ENCODE peak calls at places on chromosome 7, in four cellular contexts. Y is GM12878, L is H1, X is K562. R is an unnamed sample.

GRCh38 chr7:64625114-64626082 is 40.5 kb upstream of the ZNF107 start:
- DNase-seq in L (no peak), Y (no peak), X (peak; percentile 53), R (peak; percentile 38)

GRCh38 chr7:111486472-111487142 is 75.7 kb downstream of the IMMP2L start:
- DNase-seq in Y (peak; percentile 13), X (peak; percentile 76), L (no peak), R (peak; percentile 74)

GRCh38 chr7:90267263-90267858 is 22.4 kb downstream of the CFAP69 start:
- DNase-seq in Y (no peak), L (no peak), X (no peak), R (no peak)

GRCh38 chr7:142328006-142328405 is 70.1 kb upstream of the PRSS58 start:
- DNase-seq in Y (no peak), L (no peak), X (no peak), R (no peak)

GRCh38 chr7:38398725-38399321 is 125.4 kb upstream of the TARP start:
- DNase-seq in Y (no peak), X (peak; percentile 44), L (peak; percentile 59), R (peak; percentile 67)

GRCh38 chr7:29657288-29657687 is 93.7 kb downstream of the PRR15 start:
- DNase-seq in X (no peak), L (no peak), Y (no peak), R (no peak)

GRCh38 chr7:36440880-36441279 is 51.2 kb downstream of the ANLN start:
- DNase-seq in L (no peak), X (no peak), Y (no peak), R (peak; percentile 53)

GRCh38 chr7:364536-364935 is 74.6 kb downstream of the FOXL3 start:
- DNase-seq in L (no peak), Y (no peak), X (no peak), R (no peak)

GRCh38 chr7:113268757-113269156 is 150.4 kb upstream of the SMIM30 start:
- DNase-seq in X (no peak), L (no peak), Y (no peak), R (no peak)

GRCh38 chr7:116955801-116956514 is 2.7 kb downstream of the ST7 start:
- DNase-seq in L (no peak), Y (peak; percentile 92), X (no peak), R (no peak)

GRCh38 chr7:22853674-22854157 is 31.1 kb upstream of the TOMM7 start:
- DNase-seq in Y (no peak), L (no peak), X (no peak), R (peak; percentile 88)

GRCh38 chr7:140885735-140886334 is 38.9 kb downstream of the BRAF start:
- DNase-seq in L (no peak), X (no peak), Y (no peak), R (no peak)

GRCh38 chr7:129843982-129844840 is 108.5 kb downstream of the UBE2H start:
- DNase-seq in L (no peak), X (no peak), Y (no peak), R (no peak)

DNA sequence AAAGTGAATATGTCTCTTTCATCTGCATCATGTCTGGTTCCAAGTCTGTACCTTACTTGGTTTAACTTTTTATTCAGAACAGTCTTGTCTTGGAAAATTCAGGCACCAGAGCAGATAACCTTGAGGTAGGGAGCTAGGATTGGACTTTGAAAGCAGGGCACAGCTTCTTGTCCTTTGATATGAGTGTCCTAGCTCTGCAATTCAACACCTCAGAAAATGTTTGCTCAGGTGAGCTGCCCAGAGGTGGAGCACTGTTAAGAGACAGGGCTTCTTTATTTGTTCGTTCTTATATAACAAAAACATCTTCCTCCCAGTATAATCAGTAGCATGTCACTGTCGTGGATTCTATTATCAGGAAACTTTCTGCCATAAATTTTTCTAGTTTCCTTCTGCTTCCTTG is 118.3 kb downstream of the LRRC4 start:
- DNase-seq in L (no peak), Y (no peak), X (no peak), R (no peak)
- TF ChIP-seq NRF1 in L (no peak), Y (no peak), X (no peak), R (no peak)

GRCh38 chr7:42292991-42293521 is 56.0 kb upstream of the GLI3 start:
- DNase-seq in X (no peak), L (no peak), Y (no peak), R (no peak)
- TF ChIP-seq NRF1 in X (no peak), L (no peak), Y (no peak), R (no peak)

GRCh38 chr7:25260862-25261454 is 32.7 kb upstream of the NPVF start:
- DNase-seq in L (no peak), Y (no peak), X (no peak), R (no peak)
- TF ChIP-seq NRF1 in L (no peak), Y (no peak), X (no peak), R (no peak)

DNA sequence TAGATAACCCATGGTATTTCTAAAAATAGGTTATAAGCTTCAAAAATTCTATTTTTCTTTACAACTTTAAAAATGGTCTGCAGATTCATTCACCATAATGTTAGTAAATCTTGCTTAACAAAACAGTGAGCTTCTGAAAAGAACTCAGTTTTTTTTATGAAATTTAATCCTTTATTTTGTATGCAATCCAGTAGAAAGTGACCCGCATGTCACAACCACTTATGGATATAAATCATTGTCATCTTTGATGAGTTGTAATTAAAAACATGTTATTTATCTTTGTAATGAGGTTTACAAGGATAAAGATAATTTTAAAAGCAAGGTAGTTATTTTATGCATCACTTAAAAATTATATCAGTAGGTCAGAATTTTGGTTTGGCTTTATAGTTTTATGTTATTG is 173.5 kb upstream of the SEMA3A start:
- DNase-seq in L (no peak), X (no peak), Y (no peak), R (no peak)
- TF ChIP-seq NRF1 in L (no peak), X (no peak), Y (no peak), R (no peak)

GRCh38 chr7:135745702-135746312 is 2.8 kb downstream of the FAM180A start:
- DNase-seq in L (no peak), X (peak; percentile 38), Y (no peak), R (no peak)
- TF ChIP-seq NRF1 in L (no peak), X (no peak), Y (no peak), R (no peak)

DNA sequence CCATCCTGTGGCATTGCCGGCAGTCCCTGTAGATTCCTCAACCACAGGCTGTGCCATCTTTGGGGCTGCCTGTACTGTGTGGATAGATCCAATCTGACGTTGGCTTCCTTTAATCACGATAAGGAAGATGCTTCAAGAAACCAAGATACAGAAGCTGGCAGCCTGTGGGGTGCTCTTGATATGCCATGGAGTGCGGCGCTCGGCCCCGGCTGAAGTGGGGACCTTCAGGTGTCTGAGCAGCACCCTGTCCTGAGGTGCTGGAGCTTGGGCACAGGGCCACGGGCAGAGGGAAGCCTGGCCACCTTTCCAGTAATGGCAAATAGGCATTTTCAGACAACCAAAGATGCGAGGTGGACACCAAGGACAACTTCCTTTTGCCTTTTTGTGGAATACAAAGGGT is 139.5 kb downstream of the ACTR3B start:
- DNase-seq in L (no peak), Y (no peak), X (no peak), R (no peak)
- TF ChIP-seq NRF1 in L (no peak), Y (no peak), X (no peak), R (no peak)

DNA sequence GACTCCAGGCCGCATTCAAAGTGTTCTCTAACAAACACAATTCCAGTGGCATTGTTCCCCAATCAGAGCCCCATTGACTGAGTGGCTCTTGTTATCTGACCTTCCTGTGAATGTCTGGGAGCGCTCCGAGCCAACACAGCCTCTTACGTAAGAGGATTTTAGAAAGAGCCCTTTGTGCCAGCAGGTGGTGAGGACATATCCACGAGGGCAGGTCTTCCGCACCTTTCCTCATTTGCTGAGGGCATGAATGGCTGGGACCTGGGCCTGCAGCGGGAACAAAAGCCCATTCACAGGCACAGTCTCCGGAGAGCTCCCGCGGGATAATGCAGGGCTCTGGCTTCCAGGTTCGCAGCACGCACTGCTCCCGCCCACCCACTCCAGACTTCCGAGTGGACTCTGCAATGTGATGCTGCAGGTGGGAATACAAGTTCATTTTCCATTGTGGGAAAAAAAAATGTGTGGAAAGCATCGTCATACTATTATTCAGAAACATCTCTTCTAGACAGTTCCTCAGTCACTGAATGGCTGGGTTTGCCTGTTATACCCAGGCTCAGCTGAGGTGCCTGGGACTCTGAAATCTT is 295.0 kb upstream of the IGFBP3 start:
- DNase-seq in L (peak; percentile 41), Y (no peak), X (no peak), R (no peak)
- TF ChIP-seq NRF1 in L (no peak), Y (no peak), X (no peak), R (no peak)

GRCh38 chr7:131486346-131486745 is 70.1 kb downstream of the PODXL start:
- DNase-seq in Y (no peak), X (no peak), L (no peak), R (no peak)
- TF ChIP-seq NRF1 in Y (no peak), X (no peak), L (no peak), R (no peak)

GRCh38 chr7:47323904-47324303 is 258.0 kb downstream of the TNS3 start:
- DNase-seq in X (no peak), L (no peak), Y (no peak), R (no peak)

GRCh38 chr7:47317537-47317936 is 264.4 kb downstream of the TNS3 start:
- DNase-seq in X (no peak), Y (no peak), L (peak; percentile 10), R (no peak)

GRCh38 chr7:47322731-47323130 is 259.2 kb downstream of the TNS3 start:
- DNase-seq in L (peak; percentile 29), Y (no peak), X (no peak), R (no peak)

GRCh38 chr7:47318395-47319182 is 263.3 kb downstream of the TNS3 start:
- DNase-seq in L (peak; percentile 13), X (no peak), Y (peak; percentile 9), R (no peak)

DNA sequence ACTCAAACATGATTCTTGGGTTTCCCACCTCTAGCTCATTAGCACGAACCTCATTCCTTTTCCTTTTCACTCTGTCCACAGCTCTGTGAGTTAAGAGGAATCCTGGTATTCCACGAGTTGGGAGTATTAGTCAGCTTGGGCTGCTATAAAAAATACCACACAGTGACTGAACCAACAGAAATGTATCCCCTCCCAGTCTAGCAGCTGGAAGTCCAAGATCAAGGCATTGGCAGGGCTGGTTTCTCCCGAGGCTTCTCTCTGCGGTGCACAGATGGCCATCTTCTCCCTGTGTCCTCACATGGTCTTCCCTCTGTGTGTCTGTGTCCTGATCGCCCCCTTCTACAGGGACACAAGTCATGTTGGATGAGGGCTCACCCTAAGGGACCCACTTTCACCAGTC is 261.6 kb downstream of the TNS3 start:
- DNase-seq in X (no peak), Y (no peak), L (peak; percentile 19), R (no peak)
- TF ChIP-seq NRF1 in X (no peak), Y (no peak), L (no peak), R (no peak)

GRCh38 chr7:3056713-3057388 is 13.2 kb upstream of the CARD11 start:
- DNase-seq in L (no peak), Y (no peak), X (no peak), R (no peak)
- TF ChIP-seq NRF1 in L (no peak), Y (no peak), X (no peak), R (no peak)

R was measured in SK-N-SH.